ENCODE peak calls at places on chromosomes 4 and X, in four cellular contexts. I, C, Q and F are unnamed samples.

GRCh38 chr4:101304916-101305315 is 42.4 kb downstream of the PPP3CA start:
- DNase-seq in I (no peak), Q (no peak), C (peak; percentile 16), F (no peak)

GRCh38 chr4:89356086-89356485 is 48.5 kb upstream of the GPRIN3 start:
- DNase-seq in C (no peak), I (no peak), Q (no peak), F (no peak)

GRCh38 chrX:11337292-11338009 is 44.2 kb downstream of the AMELX start:
- DNase-seq in Q (no peak), I (no peak), C (no peak), F (no peak)

GRCh38 chr4:17721496-17722360 is 59.7 kb downstream of the FAM184B start:
- DNase-seq in Q (no peak), I (peak; percentile 39), C (no peak), F (no peak)

GRCh38 chrX:153773741-153774575 is 6.9 kb upstream of the SRPK3 start:
- DNase-seq in C (no peak), Q (no peak), I (no peak), F (no peak)

GRCh38 chr4:10077492-10078335 is 38.9 kb downstream of the WDR1 start:
- DNase-seq in C (no peak), I (no peak), Q (peak; percentile 14), F (no peak)

GRCh38 chr4:149008415-149009025 is 566.3 kb upstream of the NR3C2 start:
- DNase-seq in I (no peak), Q (no peak), C (no peak), F (no peak)

GRCh38 chr4:2330119-2331042 is 68.5 kb upstream of the MXD4 start:
- DNase-seq in I (no peak), Q (no peak), C (no peak), F (no peak)

GRCh38 chrX:118884552-118885138 is 61.0 kb downstream of the ZCCHC12 start:
- DNase-seq in C (peak; percentile 9), Q (no peak), I (no peak), F (no peak)

GRCh38 chr4:136637071-136637777 is 895.1 kb downstream of the PCDH18 start:
- DNase-seq in Q (peak; percentile 19), I (peak; percentile 73), C (peak; percentile 28), F (no peak)

GRCh38 chr4:53809816-53810215 is 218.5 kb upstream of the LNX1 start:
- DNase-seq in Q (no peak), C (no peak), I (no peak), F (no peak)

GRCh38 chrX:129593137-129593536 is 53.1 kb downstream of the OCRL start:
- DNase-seq in Q (peak; percentile 32), C (no peak), I (no peak), F (no peak)

GRCh38 chrX:49077941-49078340 is 1.7 kb downstream of the WDR45 start:
- DNase-seq in I (no peak), C (no peak), Q (no peak), F (no peak)

GRCh38 chrX:120334603-120335002 is 23.3 kb upstream of the TMEM255A start:
- DNase-seq in C (no peak), I (no peak), Q (peak; percentile 60), F (no peak)

GRCh38 chr4:112069110-112069509 is 76.1 kb upstream of the FAM241A start:
- DNase-seq in I (no peak), Q (no peak), C (no peak), F (no peak)

GRCh38 chr4:127748957-127749356 is 18.8 kb downstream of the SLC25A31 start:
- DNase-seq in I (no peak), Q (no peak), C (no peak), F (no peak)

GRCh38 chr4:1472148-1472797 is 66.0 kb upstream of the NKX1-1 start:
- DNase-seq in C (no peak), Q (no peak), I (no peak), F (no peak)

GRCh38 chrX:107293056-107293455 is 86.6 kb downstream of the DNAAF6 start:
- DNase-seq in Q (no peak), I (no peak), C (no peak), F (no peak)

DNA sequence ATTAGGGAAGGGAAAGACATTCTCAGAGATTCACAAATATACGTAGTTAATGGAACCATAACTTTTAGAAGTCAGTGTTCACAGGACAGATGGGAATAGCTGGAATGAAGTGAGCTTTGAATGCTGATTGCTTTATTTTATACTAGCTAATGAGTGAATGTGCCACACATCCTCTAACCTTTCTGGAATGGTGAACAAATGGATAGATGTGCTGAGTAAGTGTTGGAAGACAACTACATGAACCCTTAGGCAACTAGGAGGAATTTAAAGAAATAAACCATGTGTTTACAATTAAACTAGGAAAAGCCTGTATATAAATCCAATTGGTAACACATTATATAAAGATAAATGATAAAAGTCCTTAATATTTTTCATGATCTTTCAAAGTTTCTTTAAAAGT is 91.6 kb upstream of the LIMCH1 start:
- DNase-seq in Q (no peak), I (no peak), C (no peak), F (no peak)
- TF ChIP-seq MAX in Q (no peak), I (no peak), C (no peak), F (no peak)

DNA sequence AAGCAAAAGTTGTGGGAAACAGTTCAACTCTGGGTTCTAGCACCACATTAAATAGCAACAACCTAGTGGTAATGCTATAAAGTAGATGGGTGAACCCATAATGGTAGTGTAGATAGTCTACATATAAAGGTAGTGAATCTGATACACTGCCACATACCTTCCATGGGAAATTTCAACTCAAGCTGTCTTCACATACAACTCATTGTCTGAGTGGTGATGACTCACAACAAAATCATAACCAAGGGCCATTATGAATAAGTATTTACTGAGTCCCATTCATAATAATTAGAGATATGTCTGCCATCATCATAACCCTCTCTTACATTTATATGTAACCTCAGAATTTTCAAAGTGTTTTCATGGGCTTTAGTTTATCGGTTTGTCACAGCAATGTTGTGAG is 34.8 kb downstream of the EGF start:
- DNase-seq in I (no peak), Q (no peak), C (no peak), F (no peak)
- TF ChIP-seq SIN3A in I (no peak), Q (no peak), C (no peak), F (no peak)

DNA sequence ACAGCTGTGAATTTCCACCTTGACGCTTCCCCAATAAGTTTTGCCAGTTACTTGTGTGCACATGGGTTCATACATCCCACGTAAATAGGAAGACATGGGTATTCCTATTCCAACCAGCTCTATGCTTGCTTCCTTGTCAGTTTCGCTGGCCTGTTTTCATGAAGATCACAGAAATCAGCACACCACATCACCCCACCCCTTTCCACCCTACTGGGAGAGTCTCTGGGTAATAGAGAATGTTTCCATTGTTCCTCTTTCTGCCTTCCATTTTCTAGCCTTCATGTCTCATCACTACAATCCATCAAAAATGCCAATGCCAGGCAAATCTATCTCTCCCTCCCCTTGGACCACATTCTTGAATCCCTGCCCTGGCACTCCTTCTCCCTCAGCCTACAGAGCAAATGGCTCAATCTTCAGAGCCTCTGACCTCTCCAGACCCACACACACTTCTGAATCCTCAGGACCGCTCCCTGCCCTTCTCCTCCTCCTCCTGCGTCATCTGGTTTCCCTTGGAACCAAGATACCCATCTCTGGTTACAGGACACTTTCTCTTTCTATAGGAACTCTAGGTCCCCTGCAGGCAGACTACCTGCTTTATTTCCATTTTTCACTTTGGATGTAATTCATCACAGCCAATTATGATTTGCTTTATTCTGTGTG is 323.3 kb downstream of the DHX15 start:
- DNase-seq in Q (no peak), I (no peak), C (no peak), F (no peak)
- TF ChIP-seq ATF2 in Q (no peak), I (no peak), C (no peak), F (no peak)

GRCh38 chr4:3527101-3527913 is 4.9 kb downstream of the LRPAP1 start:
- DNase-seq in Q (no peak), C (no peak), I (no peak), F (no peak)

GRCh38 chr4:3524349-3524748 is 7.9 kb downstream of the LRPAP1 start:
- DNase-seq in C (no peak), Q (no peak), I (no peak), F (no peak)

GRCh38 chr4:3524920-3525319 is 7.3 kb downstream of the LRPAP1 start:
- DNase-seq in I (no peak), C (no peak), Q (no peak), F (no peak)

GRCh38 chr4:3526456-3526855 is 5.8 kb downstream of the LRPAP1 start:
- DNase-seq in C (no peak), Q (no peak), I (no peak), F (no peak)

GRCh38 chr4:3525532-3526430 is 6.4 kb downstream of the LRPAP1 start:
- DNase-seq in C (no peak), Q (no peak), I (no peak), F (no peak)
- TF ChIP-seq MAX in C (no peak), Q (no peak), I (no peak), F (no peak)

DNA sequence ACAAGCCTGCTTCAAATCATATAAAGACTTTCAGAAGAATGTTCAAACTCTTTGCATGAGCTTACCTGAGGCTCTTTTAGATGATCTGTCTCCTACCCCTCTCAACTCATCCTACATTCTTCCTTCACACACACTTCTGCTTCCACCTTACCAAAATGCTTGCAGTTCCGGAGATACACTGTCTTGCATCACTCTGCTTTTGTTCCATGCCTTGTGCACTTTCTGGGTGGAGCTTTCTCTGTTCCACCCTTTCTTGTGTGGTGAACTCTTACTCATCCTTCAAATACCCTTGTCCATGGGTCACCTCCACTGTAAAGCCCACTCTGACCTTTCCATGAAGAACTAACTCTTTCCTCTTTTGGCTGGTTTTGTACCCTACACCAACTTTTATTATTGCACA is 18.4 kb upstream of the MGST2 start:
- DNase-seq in C (no peak), Q (no peak), I (no peak), F (no peak)
- TF ChIP-seq SIN3A in C (no peak), Q (no peak), I (no peak), F (no peak)